ENCODE peak calls at places on chromosomes 3 and 15, in six cellular contexts. One of them, this sample, is unnamed.

GRCh38 chr15:34122771-34123183 is 20.9 kb downstream of the PGBD4 start:
- DNase-seq in GM23338: no peak
- DNase-seq in AG09319: no peak
- DNase-seq in colonic mucosa: no peak
- DNase-seq in GM20000: peak
- DNase-seq in OCI-LY7: no peak
- DNase-seq in this sample: no peak

GRCh38 chr3:150371741-150372254 is 36.3 kb upstream of the TSC22D2 start:
- DNase-seq in GM23338: no peak
- DNase-seq in AG09319: peak
- DNase-seq in colonic mucosa: peak
- DNase-seq in GM20000: no peak
- DNase-seq in OCI-LY7: no peak
- DNase-seq in this sample: no peak

GRCh38 chr3:79306939-79307590 is 460.7 kb downstream of the ROBO1 start:
- DNase-seq in GM23338: peak
- DNase-seq in AG09319: no peak
- DNase-seq in colonic mucosa: no peak
- DNase-seq in GM20000: no peak
- DNase-seq in OCI-LY7: no peak
- DNase-seq in this sample: no peak

GRCh38 chr15:99449514-99449913 is 116.3 kb upstream of the MEF2A start:
- DNase-seq in GM23338: no peak
- DNase-seq in AG09319: no peak
- DNase-seq in colonic mucosa: no peak
- DNase-seq in GM20000: peak
- DNase-seq in OCI-LY7: no peak
- DNase-seq in this sample: no peak

GRCh38 chr3:8369638-8370037 is 132.0 kb upstream of the LMCD1 start:
- DNase-seq in GM23338: no peak
- DNase-seq in AG09319: no peak
- DNase-seq in colonic mucosa: no peak
- DNase-seq in GM20000: no peak
- DNase-seq in OCI-LY7: no peak
- DNase-seq in this sample: no peak

GRCh38 chr3:189167027-189167766 is 4.6 kb upstream of the TPRG1 start:
- DNase-seq in GM23338: peak
- DNase-seq in AG09319: no peak
- DNase-seq in colonic mucosa: peak
- DNase-seq in GM20000: no peak
- DNase-seq in OCI-LY7: no peak
- DNase-seq in this sample: no peak

GRCh38 chr15:94061041-94061440 is 170.3 kb upstream of the MCTP2 start:
- DNase-seq in GM23338: no peak
- DNase-seq in AG09319: no peak
- DNase-seq in colonic mucosa: no peak
- DNase-seq in GM20000: no peak
- DNase-seq in OCI-LY7: no peak
- DNase-seq in this sample: no peak

GRCh38 chr15:98941595-98942255 is 65.9 kb downstream of the PGPEP1L start:
- DNase-seq in GM23338: no peak
- DNase-seq in AG09319: no peak
- DNase-seq in colonic mucosa: no peak
- DNase-seq in GM20000: no peak
- DNase-seq in OCI-LY7: no peak
- DNase-seq in this sample: no peak

GRCh38 chr15:45855210-45855906 is 220.5 kb downstream of the SQOR start:
- DNase-seq in GM23338: no peak
- DNase-seq in AG09319: no peak
- DNase-seq in colonic mucosa: no peak
- DNase-seq in GM20000: no peak
- DNase-seq in OCI-LY7: no peak
- DNase-seq in this sample: no peak

GRCh38 chr15:93088200-93088980 is 621 bp downstream of the RGMA start:
- DNase-seq in GM23338: peak
- DNase-seq in AG09319: no peak
- DNase-seq in colonic mucosa: no peak
- DNase-seq in GM20000: peak
- DNase-seq in OCI-LY7: no peak
- DNase-seq in this sample: no peak

GRCh38 chr3:197957775-197958103 is 2.3 kb upstream of the LMLN start:
- DNase-seq in GM23338: no peak
- DNase-seq in AG09319: no peak
- DNase-seq in colonic mucosa: no peak
- DNase-seq in GM20000: no peak
- DNase-seq in OCI-LY7: no peak
- DNase-seq in this sample: no peak

GRCh38 chr15:83843511-83843910 is 189.6 kb downstream of the ADAMTSL3 start:
- DNase-seq in GM23338: no peak
- DNase-seq in AG09319: peak
- DNase-seq in colonic mucosa: no peak
- DNase-seq in GM20000: no peak
- DNase-seq in OCI-LY7: no peak
- DNase-seq in this sample: no peak

GRCh38 chr3:14428087-14429067 is 26.0 kb downstream of the SLC6A6 start:
- DNase-seq in GM23338: no peak
- DNase-seq in AG09319: no peak
- DNase-seq in colonic mucosa: no peak
- DNase-seq in GM20000: peak
- DNase-seq in OCI-LY7: peak
- DNase-seq in this sample: no peak

GRCh38 chr3:8283180-8283579 is 218.4 kb upstream of the LMCD1 start:
- DNase-seq in GM23338: no peak
- DNase-seq in AG09319: no peak
- DNase-seq in colonic mucosa: no peak
- DNase-seq in GM20000: no peak
- DNase-seq in OCI-LY7: no peak
- DNase-seq in this sample: no peak

GRCh38 chr3:109897734-109898133 is 560.4 kb upstream of the DPPA4 start:
- DNase-seq in GM23338: no peak
- DNase-seq in AG09319: no peak
- DNase-seq in colonic mucosa: no peak
- DNase-seq in GM20000: no peak
- DNase-seq in OCI-LY7: no peak
- DNase-seq in this sample: no peak

GRCh38 chr3:109899930-109900329 is 562.6 kb upstream of the DPPA4 start:
- DNase-seq in GM23338: no peak
- DNase-seq in AG09319: no peak
- DNase-seq in colonic mucosa: no peak
- DNase-seq in GM20000: no peak
- DNase-seq in OCI-LY7: no peak
- DNase-seq in this sample: no peak

GRCh38 chr3:109900774-109901173 is 563.4 kb upstream of the DPPA4 start:
- DNase-seq in GM23338: no peak
- DNase-seq in AG09319: no peak
- DNase-seq in colonic mucosa: peak
- DNase-seq in GM20000: no peak
- DNase-seq in OCI-LY7: no peak
- DNase-seq in this sample: no peak

GRCh38 chr3:109902549-109902948 is 565.2 kb upstream of the DPPA4 start:
- DNase-seq in GM23338: no peak
- DNase-seq in AG09319: no peak
- DNase-seq in colonic mucosa: no peak
- DNase-seq in GM20000: no peak
- DNase-seq in OCI-LY7: no peak
- DNase-seq in this sample: no peak

DNA sequence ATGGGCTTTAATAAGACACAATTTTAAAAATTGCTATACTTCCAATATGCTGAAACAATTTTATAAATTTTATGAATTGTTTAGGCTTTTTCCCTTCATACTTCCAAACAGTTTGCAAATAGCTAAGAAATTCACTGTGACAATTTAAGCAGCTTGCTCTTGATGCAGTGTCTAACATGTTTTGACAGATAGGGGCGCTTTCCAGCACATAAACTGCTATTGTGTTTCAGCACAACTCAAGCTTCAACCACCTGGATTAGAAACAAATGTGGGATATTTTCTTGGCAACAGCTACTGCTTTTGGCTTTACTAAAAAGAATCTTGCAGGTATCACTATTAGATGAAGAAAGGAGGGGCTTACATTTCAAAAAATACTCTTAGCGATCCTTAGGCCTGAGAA is 565.8 kb upstream of the DPPA4 start:
- DNase-seq in GM23338: peak
- DNase-seq in AG09319: no peak
- DNase-seq in colonic mucosa: no peak
- DNase-seq in GM20000: no peak
- DNase-seq in OCI-LY7: no peak
- DNase-seq in this sample: no peak
- TF ChIP-seq CTCF in GM23338: peak
- TF ChIP-seq CTCF in AG09319: no peak
- TF ChIP-seq CTCF in colonic mucosa: no peak
- TF ChIP-seq CTCF in GM20000: no peak
- TF ChIP-seq CTCF in OCI-LY7: no peak
- TF ChIP-seq CTCF in this sample: no peak

GRCh38 chr15:70259640-70260066 is 161.9 kb upstream of the TLE3 start:
- DNase-seq in GM23338: peak
- DNase-seq in AG09319: no peak
- DNase-seq in colonic mucosa: no peak
- DNase-seq in GM20000: no peak
- DNase-seq in OCI-LY7: peak
- DNase-seq in this sample: no peak
- TF ChIP-seq CTCF in GM23338: peak
- TF ChIP-seq CTCF in AG09319: no peak
- TF ChIP-seq CTCF in colonic mucosa: no peak
- TF ChIP-seq CTCF in GM20000: no peak
- TF ChIP-seq CTCF in OCI-LY7: peak
- TF ChIP-seq CTCF in this sample: no peak

DNA sequence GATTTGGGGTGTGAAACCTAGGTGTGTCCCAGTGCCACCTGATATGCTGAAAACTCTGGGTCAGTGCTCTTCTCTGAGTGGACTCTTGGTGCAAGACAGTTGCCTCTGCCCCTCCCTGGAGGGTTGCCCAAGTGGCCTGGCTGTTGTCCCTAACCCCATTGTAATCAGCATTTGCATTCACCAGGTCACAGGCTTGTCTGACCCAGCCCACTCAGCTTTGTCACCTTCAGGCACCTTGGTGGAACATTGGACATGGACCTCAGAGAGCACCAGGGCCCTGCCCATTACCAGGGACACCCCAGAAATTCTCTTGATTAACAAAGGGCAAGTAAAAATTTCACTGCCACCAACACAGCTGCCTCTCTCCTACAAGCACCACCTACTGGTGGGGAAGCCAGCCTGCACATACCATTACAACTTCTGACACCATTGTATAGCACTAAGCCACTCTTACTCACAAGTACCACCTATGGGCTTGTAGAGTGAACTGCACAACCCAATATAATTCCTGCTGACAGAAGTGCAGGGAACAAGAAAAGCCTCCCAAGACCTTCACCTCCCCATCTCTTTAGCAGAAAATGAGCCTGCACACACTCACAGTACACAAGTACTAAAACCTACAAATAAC is 324.6 kb downstream of the EPHA6 start:
- DNase-seq in GM23338: peak
- DNase-seq in AG09319: no peak
- DNase-seq in colonic mucosa: no peak
- DNase-seq in GM20000: no peak
- DNase-seq in OCI-LY7: peak
- DNase-seq in this sample: no peak
- TF ChIP-seq CTCF in GM23338: peak
- TF ChIP-seq CTCF in AG09319: no peak
- TF ChIP-seq CTCF in colonic mucosa: no peak
- TF ChIP-seq CTCF in GM20000: no peak
- TF ChIP-seq CTCF in OCI-LY7: peak
- TF ChIP-seq CTCF in this sample: no peak

DNA sequence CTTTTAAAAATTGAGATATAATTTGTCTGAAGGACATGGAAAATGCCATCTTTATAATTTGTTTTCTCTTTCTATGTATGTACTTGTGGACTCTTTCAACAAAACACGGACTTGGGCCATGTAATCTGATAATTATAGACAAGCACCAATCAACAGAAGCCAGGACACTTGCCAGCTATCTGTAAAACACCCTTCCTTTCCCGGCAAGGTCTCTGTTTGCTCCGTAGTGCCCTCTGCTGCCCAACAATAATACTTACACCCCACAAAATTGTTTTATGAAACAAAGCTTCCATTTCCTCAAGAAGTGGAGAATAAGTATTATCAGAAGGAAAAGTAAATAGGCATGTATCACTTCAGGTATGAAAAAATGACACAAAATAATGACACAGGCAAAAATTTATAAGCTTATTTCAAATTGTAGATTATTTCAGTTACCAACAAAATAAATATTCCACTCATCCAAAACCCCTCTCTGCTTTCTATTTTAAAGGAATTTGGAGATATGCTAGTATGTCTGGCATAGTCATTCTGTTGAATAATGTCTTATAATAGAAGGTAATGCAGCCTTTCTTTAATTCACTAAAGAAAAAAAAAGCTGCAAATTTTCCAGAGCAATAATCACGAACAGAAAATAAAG is 32.8 kb downstream of the MYH15 start:
- DNase-seq in GM23338: peak
- DNase-seq in AG09319: peak
- DNase-seq in colonic mucosa: peak
- DNase-seq in GM20000: peak
- DNase-seq in OCI-LY7: peak
- DNase-seq in this sample: peak
- TF ChIP-seq CTCF in GM23338: peak
- TF ChIP-seq CTCF in AG09319: peak
- TF ChIP-seq CTCF in colonic mucosa: peak
- TF ChIP-seq CTCF in GM20000: peak
- TF ChIP-seq CTCF in OCI-LY7: peak
- TF ChIP-seq CTCF in this sample: peak

This sample was measured in natural killer cell.